ENCODE peak calls at places on chromosomes 7 and 10, in eight cellular contexts. O is tibial nerve, M is IMR-90, G is brain microvascular endothelial cell, Z is WERI-Rb-1, C is fibroblast of lung, U is HCT116, S is left lung. L is an unnamed sample.

GRCh38 chr7:110948280-110948679 is 142.6 kb upstream of the LRRN3 start:
- DNase-seq in S (no peak), U (no peak), O (no peak), C (no peak), M (no peak), G (no peak), Z (no peak), L (no peak)

GRCh38 chr10:77357185-77357584 is 280.4 kb downstream of the KCNMA1 start:
- DNase-seq in U (no peak), S (no peak), O (no peak), Z (no peak), C (no peak), M (no peak), G (no peak), L (no peak)

GRCh38 chr10:69838418-69838817 is 36.7 kb downstream of the COL13A1 start:
- DNase-seq in O (no peak), M (no peak), G (no peak), Z (no peak), S (no peak), C (no peak), U (no peak), L (no peak)

GRCh38 chr10:44045020-44045419 is 339.9 kb downstream of the CXCL12 start:
- DNase-seq in U (no peak), O (no peak), C (no peak), S (no peak), Z (no peak), G (no peak), M (no peak), L (no peak)

GRCh38 chr10:110067960-110068770 is 60.4 kb downstream of the ADD3 start:
- DNase-seq in G (no peak), C (peak; percentile 45), Z (no peak), M (no peak), U (no peak), O (no peak), S (no peak), L (no peak)

GRCh38 chr10:48608926-48609325 is 4.1 kb upstream of the ARHGAP22 start:
- DNase-seq in U (no peak), O (no peak), S (no peak), G (no peak), C (peak; percentile 17), Z (no peak), M (peak; percentile 51), L (no peak)

GRCh38 chr10:86281396-86281795 is 85.2 kb downstream of the GRID1 start:
- DNase-seq in U (no peak), C (no peak), O (no peak), G (no peak), M (no peak), Z (no peak), S (no peak), L (no peak)

GRCh38 chr10:1124796-1125195 is 68.6 kb downstream of the WDR37 start:
- DNase-seq in C (no peak), U (no peak), M (no peak), O (no peak), G (no peak), Z (no peak), S (no peak), L (no peak)

GRCh38 chr10:29012926-29013554 is 275.8 kb upstream of the LYZL1 start:
- DNase-seq in Z (no peak), S (no peak), C (peak; percentile 53), G (no peak), O (no peak), U (no peak), M (peak; percentile 82), L (no peak)

GRCh38 chr7:138527746-138528223 is 67.7 kb downstream of the TRIM24 start:
- DNase-seq in Z (no peak), G (peak; percentile 4), M (no peak), S (no peak), U (peak; percentile 31), O (no peak), C (peak; percentile 35), L (no peak)

GRCh38 chr10:132354356-132355094 is 22.5 kb downstream of the LRRC27 start:
- DNase-seq in M (no peak), C (no peak), U (no peak), S (peak; percentile 82), G (no peak), Z (no peak), O (no peak), L (no peak)

GRCh38 chr7:16417958-16418357 is 3.4 kb downstream of the CRPPA start:
- DNase-seq in G (no peak), O (no peak), S (no peak), U (no peak), M (peak; percentile 3), C (no peak), Z (no peak), L (no peak)

GRCh38 chr10:112115781-112116385 is 67.7 kb downstream of the GPAM start:
- DNase-seq in M (peak; percentile 18), S (no peak), U (peak; percentile 42), O (no peak), G (peak; percentile 18), C (peak; percentile 3), Z (peak; percentile 56), L (peak; percentile 63)

GRCh38 chr7:117480978-117481377 is 1.2 kb downstream of the CFTR start:
- DNase-seq in Z (no peak), S (no peak), M (no peak), C (no peak), U (no peak), G (no peak), O (no peak), L (no peak)

GRCh38 chr10:397321-398068 is 262.2 kb downstream of the ZMYND11 start:
- DNase-seq in U (no peak), Z (no peak), C (no peak), S (peak; percentile 78), O (no peak), G (no peak), M (no peak), L (no peak)

GRCh38 chr10:11866199-11866925 is 43.2 kb downstream of the PROSER2 start:
- DNase-seq in U (no peak), Z (no peak), C (no peak), O (no peak), G (no peak), S (no peak), M (no peak), L (no peak)

GRCh38 chr10:48577158-48577557 is 27.7 kb downstream of the ARHGAP22 start:
- DNase-seq in C (no peak), O (no peak), M (no peak), U (no peak), S (no peak), G (no peak), Z (no peak), L (no peak)

GRCh38 chr7:112985377-112985987 is 101.1 kb downstream of the GPR85 start:
- DNase-seq in G (peak; percentile 74), S (no peak), U (no peak), O (no peak), Z (no peak), C (peak; percentile 80), M (peak; percentile 84), L (no peak)

GRCh38 chr7:159033473-159033825 is 111.2 kb downstream of the VIPR2 start:
- DNase-seq in C (no peak), M (no peak), Z (no peak), S (no peak), O (no peak), G (no peak), U (no peak), L (no peak)

GRCh38 chr10:116316533-116316932 is 7.7 kb upstream of the CCDC172 start:
- DNase-seq in C (no peak), Z (peak; percentile 58), M (no peak), G (no peak), S (no peak), U (no peak), O (no peak), L (no peak)

GRCh38 chr7:135217645-135218509 is 6.6 kb upstream of the WDR91 start:
- DNase-seq in Z (no peak), O (no peak), G (no peak), S (no peak), M (no peak), U (no peak), C (no peak), L (no peak)

GRCh38 chr7:156989766-156990535 is 20.5 kb downstream of the MNX1 start:
- DNase-seq in U (no peak), Z (no peak), C (no peak), M (no peak), G (no peak), O (no peak), S (peak; percentile 71), L (no peak)

GRCh38 chr10:110939419-110939818 is 20.0 kb downstream of the SHOC2 start:
- DNase-seq in Z (no peak), M (no peak), C (no peak), O (no peak), S (no peak), G (no peak), U (no peak), L (no peak)

GRCh38 chr10:6299234-6299633 is 96.5 kb downstream of the PFKFB3 start:
- DNase-seq in S (no peak), Z (no peak), G (no peak), M (no peak), O (no peak), U (peak; percentile 91), C (no peak), L (peak; percentile 97)

GRCh38 chr7:76327610-76328009 is 25.1 kb downstream of the HSPB1 start:
- DNase-seq in C (no peak), O (no peak), S (no peak), Z (no peak), G (no peak), M (no peak), U (no peak), L (no peak)

GRCh38 chr10:124650820-124651401 is 93.3 kb downstream of the FAM53B start:
- DNase-seq in O (no peak), U (no peak), Z (no peak), G (no peak), M (no peak), C (no peak), S (peak; percentile 48), L (no peak)
- H3K27ac ChIP-seq in O (peak overlapping the region; percentile 91), U (no peak overlapping the region), Z (no peak overlapping the region), G (no peak overlapping the region), M (no peak overlapping the region), C (no peak overlapping the region), S (no peak overlapping the region), L (peak overlapping the region; percentile 98)

DNA sequence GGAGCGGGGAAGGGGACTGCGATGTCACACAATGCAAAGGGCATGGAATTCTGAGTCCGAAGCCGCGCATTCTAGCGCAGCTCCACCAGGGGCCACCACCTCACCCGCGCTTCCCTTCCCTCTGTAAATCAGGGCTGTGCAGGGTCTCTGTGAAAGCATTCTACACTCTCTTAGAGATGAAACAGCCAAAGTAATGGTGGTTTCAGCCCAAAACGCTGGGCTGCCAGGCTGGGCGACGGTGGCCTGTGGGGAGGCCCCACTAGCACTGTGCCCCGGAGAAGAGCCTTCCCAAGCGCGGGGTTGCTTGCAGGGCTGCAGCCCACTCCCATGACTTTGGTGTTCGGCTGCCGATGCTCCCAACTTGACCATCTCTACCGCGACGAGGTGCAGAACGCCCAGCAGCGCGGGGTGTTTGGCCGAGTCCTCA is 11.4 kb downstream of the ATG9B start:
- DNase-seq in Z (peak; percentile 68), M (no peak), G (peak; percentile 33), O (no peak), U (no peak), C (peak; percentile 33), S (no peak), L (peak; percentile 31)
- TF ChIP-seq CTCF in Z (peak; percentile 89), M (peak; percentile 54), G (peak; percentile 85), O (peak; percentile 42), U (peak; percentile 76), C (peak; percentile 78), S (peak; percentile 21), L (peak; percentile 77)

GRCh38 chr7:29352041-29352440 is 157.5 kb downstream of the CHN2 start:
- DNase-seq in M (no peak), Z (no peak), U (no peak), G (no peak), O (no peak), C (no peak), S (no peak), L (no peak)
- H3K27ac ChIP-seq in M (no peak overlapping the region), Z (no peak overlapping the region), U (no peak overlapping the region), G (no peak overlapping the region), O (no peak overlapping the region), C (no peak overlapping the region), S (no peak overlapping the region), L (no peak overlapping the region)

GRCh38 chr7:95840953-95841950 is 68.9 kb downstream of the DYNC1I1 start:
- DNase-seq in Z (no peak), U (peak; percentile 8), M (no peak), C (no peak), G (no peak), O (no peak), S (no peak), L (peak; percentile 17)
- TF ChIP-seq CTCF in Z (peak; percentile 35), U (peak; percentile 64), M (no peak), C (peak; percentile 28), G (peak; percentile 51), O (no peak), S (no peak), L (peak; percentile 19)